ENCODE peak calls at places on chromosome 4, in seven cellular contexts. K is GM12865, O is pancreas, R is lower lobe of right lung, Q is psoas muscle, J is fibroblast of pulmonary artery, X is colonic mucosa. A is an unnamed sample.

GRCh38 chr4:16360694-16361262 is 134.5 kb upstream of the TAPT1 start:
- DNase-seq in K (no peak), O (no peak), R (no peak), Q (no peak), J (no peak), X (no peak), A (no peak)

GRCh38 chr4:130172156-130172555 is 1076.2 kb downstream of the C4orf33 start:
- DNase-seq in K (no peak), O (no peak), R (no peak), Q (no peak), J (no peak), X (no peak), A (no peak)

GRCh38 chr4:105551968-105552746 is at the start of gene ARHGEF38:
- DNase-seq in K (no peak), O (peak; percentile 91), R (peak; percentile 55), Q (no peak), J (no peak), X (peak; percentile 90), A (no peak)

GRCh38 chr4:159487284-159487747 is 384.4 kb downstream of the RAPGEF2 start:
- DNase-seq in K (peak; percentile 71), O (peak; percentile 51), R (no peak), Q (no peak), J (peak; percentile 87), X (peak; percentile 33), A (peak; percentile 62)

GRCh38 chr4:110907801-110908313 is 285.0 kb upstream of the PITX2 start:
- DNase-seq in K (no peak), O (no peak), R (no peak), Q (no peak), J (no peak), X (no peak), A (no peak)

GRCh38 chr4:166527500-166527899 is 654.5 kb downstream of the TLL1 start:
- DNase-seq in K (peak; percentile 54), O (no peak), R (no peak), Q (no peak), J (peak; percentile 15), X (no peak), A (no peak)

GRCh38 chr4:172287112-172287511 is 473.9 kb downstream of the GALNTL6 start:
- DNase-seq in K (no peak), O (no peak), R (no peak), Q (no peak), J (no peak), X (no peak), A (no peak)

GRCh38 chr4:95363966-95364365 is 184.8 kb downstream of the UNC5C start:
- DNase-seq in K (no peak), O (no peak), R (no peak), Q (no peak), J (peak; percentile 15), X (no peak), A (no peak)

GRCh38 chr4:41257901-41258300 is 1.2 kb downstream of the UCHL1 start:
- DNase-seq in K (no peak), O (no peak), R (no peak), Q (no peak), J (no peak), X (no peak), A (peak; percentile 6)

GRCh38 chr4:65789341-65789740 is 119.1 kb upstream of the EPHA5 start:
- DNase-seq in K (no peak), O (no peak), R (no peak), Q (no peak), J (no peak), X (no peak), A (no peak)

GRCh38 chr4:75699299-75699698 is 25.1 kb upstream of the USO1 start:
- DNase-seq in K (no peak), O (no peak), R (no peak), Q (no peak), J (no peak), X (no peak), A (no peak)

GRCh38 chr4:82984459-82984858 is 26.2 kb downstream of the LIN54 start:
- DNase-seq in K (no peak), O (no peak), R (no peak), Q (no peak), J (peak; percentile 36), X (no peak), A (no peak)

GRCh38 chr4:145840162-145840768 is 98.4 kb downstream of the ZNF827 start:
- DNase-seq in K (peak; percentile 75), O (no peak), R (no peak), Q (no peak), J (peak; percentile 70), X (no peak), A (no peak)

GRCh38 chr4:86848732-86849617 is at the start of gene SLC10A6:
- DNase-seq in K (no peak), O (no peak), R (no peak), Q (no peak), J (peak; percentile 33), X (no peak), A (no peak)

GRCh38 chr4:105963461-105964400 is 68.5 kb downstream of the NPNT start:
- DNase-seq in K (no peak), O (no peak), R (no peak), Q (no peak), J (no peak), X (no peak), A (no peak)

GRCh38 chr4:110211007-110211769 is 12.8 kb upstream of the ELOVL6 start:
- DNase-seq in K (peak; percentile 64), O (no peak), R (no peak), Q (no peak), J (peak; percentile 70), X (peak; percentile 30), A (no peak)

GRCh38 chr4:81447551-81448266 is 24.0 kb downstream of the RASGEF1B start:
- DNase-seq in K (no peak), O (no peak), R (no peak), Q (no peak), J (no peak), X (no peak), A (no peak)

GRCh38 chr4:7240341-7240740 is 48.0 kb downstream of the SORCS2 start:
- DNase-seq in K (no peak), O (no peak), R (peak; percentile 22), Q (no peak), J (no peak), X (no peak), A (no peak)

DNA sequence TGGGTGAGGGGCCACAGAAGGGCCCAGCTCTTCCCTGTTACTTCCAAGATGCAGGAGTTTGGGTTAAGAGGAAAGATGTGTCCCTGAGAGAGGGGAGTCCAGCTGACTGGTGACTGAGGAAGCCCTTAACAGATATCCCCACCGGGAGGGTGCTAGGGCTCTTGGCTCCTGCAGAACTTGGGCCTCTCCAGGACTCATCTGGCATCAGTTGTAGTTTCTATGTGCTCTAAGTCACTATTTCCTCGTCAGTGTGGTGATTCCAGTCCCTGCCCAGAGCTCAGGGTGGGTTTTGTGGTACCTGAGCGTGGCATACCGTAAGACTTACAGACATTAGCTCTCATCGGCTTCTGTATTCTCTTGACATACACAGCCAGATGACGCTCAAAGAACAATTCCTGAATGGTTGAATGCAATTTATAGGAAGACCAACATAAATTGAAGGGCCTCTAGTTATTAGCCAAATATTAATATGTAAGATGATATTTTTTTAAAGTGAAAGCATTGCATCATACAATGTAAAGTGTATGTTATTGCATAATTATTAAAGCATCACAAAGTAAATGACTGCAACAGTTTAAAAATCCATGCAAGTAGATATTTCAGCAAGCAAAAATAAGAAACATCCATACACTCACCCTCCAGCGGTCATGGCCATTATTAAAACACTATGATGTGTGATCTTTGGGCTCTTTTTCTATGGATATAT is 195.5 kb downstream of the PTTG2 start:
- DNase-seq in K (no peak), O (no peak), R (no peak), Q (no peak), J (no peak), X (peak; percentile 38), A (no peak)
- TF ChIP-seq CTCF in K (no peak), O (no peak), R (no peak), Q (no peak), J (no peak), X (no peak), A (no peak)

DNA sequence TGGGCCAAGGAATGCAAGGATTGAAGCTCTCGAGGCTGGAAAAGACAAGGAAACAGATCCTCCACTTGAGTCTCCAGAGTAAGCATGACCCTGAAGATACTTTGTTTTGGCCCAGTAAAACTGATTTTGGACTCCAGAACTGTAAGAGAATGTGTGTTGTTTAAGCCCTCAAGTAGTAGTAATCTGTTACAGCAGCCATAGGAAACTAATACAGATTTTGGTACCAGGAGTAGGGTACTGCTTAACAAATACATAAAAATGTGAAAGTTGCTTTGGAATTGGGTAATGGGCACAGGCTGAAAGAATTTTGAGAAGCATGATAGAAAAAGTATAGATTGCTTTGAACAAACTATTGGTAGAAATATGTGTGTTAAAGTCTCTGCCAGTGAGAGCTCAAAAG is 17.4 kb upstream of the FRAS1 start:
- DNase-seq in K (no peak), O (no peak), R (no peak), Q (no peak), J (no peak), X (no peak), A (no peak)
- TF ChIP-seq CTCF in K (no peak), O (no peak), R (no peak), Q (no peak), J (no peak), X (no peak), A (no peak)

GRCh38 chr4:8547108-8547911 is 32.9 kb upstream of the GPR78 start:
- DNase-seq in K (peak; percentile 70), O (no peak), R (no peak), Q (no peak), J (peak; percentile 24), X (no peak), A (no peak)
- TF ChIP-seq CTCF in K (peak; percentile 53), O (peak; percentile 32), R (peak; percentile 45), Q (no peak), J (no peak), X (peak; percentile 36), A (peak; percentile 17)

GRCh38 chr4:151865327-151865726 is 104.5 kb upstream of the GATB start:
- DNase-seq in K (no peak), O (peak; percentile 58), R (peak; percentile 83), Q (peak; percentile 69), J (no peak), X (peak; percentile 32), A (no peak)

GRCh38 chr4:151864068-151864467 is 103.3 kb upstream of the GATB start:
- DNase-seq in K (no peak), O (no peak), R (no peak), Q (no peak), J (no peak), X (no peak), A (no peak)

GRCh38 chr4:151865744-151866143 is 104.9 kb upstream of the GATB start:
- DNase-seq in K (no peak), O (no peak), R (no peak), Q (no peak), J (no peak), X (no peak), A (no peak)

GRCh38 chr4:151862766-151863165 is 102.0 kb upstream of the GATB start:
- DNase-seq in K (no peak), O (no peak), R (no peak), Q (no peak), J (no peak), X (no peak), A (no peak)

DNA sequence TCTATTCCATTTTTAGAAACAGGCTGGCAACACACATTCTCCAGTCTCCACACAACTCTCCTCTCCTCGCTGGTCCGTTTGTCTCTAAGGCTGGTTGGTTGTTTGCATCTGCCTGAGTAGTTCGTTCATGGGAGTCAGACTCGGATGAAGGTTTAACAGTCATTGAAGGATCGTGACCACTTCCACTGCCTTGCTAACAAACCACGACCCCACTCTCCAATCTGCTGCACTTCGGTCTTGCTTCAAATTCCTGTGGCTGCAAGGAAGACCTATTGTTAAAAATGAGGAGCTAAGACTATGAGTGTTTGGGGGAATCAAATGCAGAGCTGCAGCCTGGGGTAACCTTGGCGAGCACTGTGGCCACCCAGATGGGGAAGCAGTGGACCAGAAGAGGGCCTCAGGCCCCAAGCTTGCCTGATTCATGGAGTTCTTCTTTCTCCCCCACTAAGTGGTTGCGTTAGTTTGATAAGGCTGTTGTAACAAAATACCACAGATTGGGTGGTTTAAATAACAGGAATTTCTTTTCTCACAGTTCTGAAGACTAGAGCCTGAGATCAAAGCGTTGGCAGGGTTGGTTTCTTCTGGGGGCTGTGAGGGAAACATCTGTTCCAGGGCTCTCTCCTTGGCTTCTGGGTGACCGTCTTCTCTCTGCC is 105.6 kb upstream of the GATB start:
- DNase-seq in K (no peak), O (no peak), R (no peak), Q (no peak), J (peak; percentile 2), X (no peak), A (no peak)
- TF ChIP-seq CTCF in K (no peak), O (no peak), R (no peak), Q (no peak), J (no peak), X (no peak), A (no peak)

A was measured in nephron progenitor cell.